ENCODE peak calls at places on chromosomes 16 and 17, in seven cellular contexts. I, A, L, Q, O, V and S are unnamed samples.

GRCh38 chr17:73743802-73744201 is 99.6 kb upstream of the SDK2 start:
- DNase-seq in I (no peak), A (no peak), L (no peak), Q (no peak), O (no peak), V (no peak), S (no peak)

GRCh38 chr17:82031885-82032627 is 578 bp downstream of the RAC3 start:
- DNase-seq in I (peak; percentile 71), A (no peak), L (no peak), Q (peak; percentile 53), O (peak; percentile 49), V (no peak), S (no peak)

GRCh38 chr16:55433535-55433934 is 45.5 kb upstream of the MMP2 start:
- DNase-seq in I (no peak), A (no peak), L (no peak), Q (no peak), O (no peak), V (no peak), S (no peak)

GRCh38 chr17:79620207-79621038 is 9.6 kb upstream of the RBFOX3 start:
- DNase-seq in I (no peak), A (no peak), L (no peak), Q (no peak), O (no peak), V (peak; percentile 59), S (no peak)

GRCh38 chr17:45307290-45308015 is 9.4 kb downstream of the MAP3K14 start:
- DNase-seq in I (peak; percentile 81), A (no peak), L (peak; percentile 63), Q (peak; percentile 68), O (peak; percentile 66), V (no peak), S (peak; percentile 95)

GRCh38 chr16:83356266-83356665 is 451.5 kb upstream of the HSBP1 start:
- DNase-seq in I (peak; percentile 1), A (peak; percentile 69), L (peak; percentile 28), Q (peak; percentile 64), O (peak; percentile 61), V (no peak), S (peak; percentile 86)

GRCh38 chr17:64777413-64778101 is 115.5 kb upstream of the SMURF2 start:
- DNase-seq in I (no peak), A (peak; percentile 74), L (no peak), Q (no peak), O (peak; percentile 73), V (no peak), S (no peak)

GRCh38 chr17:80277751-80278671 is 17.4 kb downstream of the RNF213 start:
- DNase-seq in I (no peak), A (no peak), L (no peak), Q (no peak), O (no peak), V (no peak), S (peak; percentile 75)

GRCh38 chr16:54027126-54027922 is 259.3 kb downstream of the IRX3 start:
- DNase-seq in I (no peak), A (no peak), L (peak; percentile 65), Q (peak; percentile 67), O (no peak), V (no peak), S (peak; percentile 78)

GRCh38 chr16:57104706-57105105 is 12.3 kb downstream of the CPNE2 start:
- DNase-seq in I (no peak), A (no peak), L (no peak), Q (no peak), O (no peak), V (no peak), S (no peak)

GRCh38 chr17:65588194-65588808 is 26.9 kb upstream of the AXIN2 start:
- DNase-seq in I (no peak), A (peak; percentile 54), L (no peak), Q (no peak), O (peak; percentile 15), V (no peak), S (no peak)

GRCh38 chr16:3963203-3963602 is 82.7 kb upstream of the CREBBP start:
- DNase-seq in I (peak; percentile 17), A (no peak), L (no peak), Q (no peak), O (no peak), V (no peak), S (no peak)

GRCh38 chr17:13977837-13978236 is 91.5 kb upstream of the COX10 start:
- DNase-seq in I (no peak), A (no peak), L (no peak), Q (no peak), O (no peak), V (no peak), S (no peak)

GRCh38 chr17:78423961-78424747 is 45.7 kb downstream of the PGS1 start:
- DNase-seq in I (no peak), A (no peak), L (no peak), Q (no peak), O (no peak), V (no peak), S (no peak)

GRCh38 chr16:82119405-82119804 is 50.6 kb downstream of the MPHOSPH6 start:
- DNase-seq in I (no peak), A (no peak), L (no peak), Q (no peak), O (no peak), V (no peak), S (no peak)

GRCh38 chr17:81511800-81512559 is 619 bp downstream of the ACTG1 start:
- DNase-seq in I (peak; percentile 56), A (no peak), L (no peak), Q (no peak), O (no peak), V (no peak), S (peak; percentile 57)